ENCODE peak calls at places on chromosomes 13 and 19, in five cellular contexts. One of them, this sample, is unnamed.

GRCh38 chr19:3367572-3368440 is 1.4 kb downstream of the NFIC start:
- DNase-seq in Peyer's patch: no peak
- DNase-seq in AG09319: no peak
- DNase-seq in fibroblast of the aortic adventitia: no peak
- DNase-seq in colonic mucosa: peak
- DNase-seq in this sample: no peak

GRCh38 chr19:32646556-32646955 is 28.4 kb downstream of the ANKRD27 start:
- DNase-seq in Peyer's patch: no peak
- DNase-seq in AG09319: no peak
- DNase-seq in fibroblast of the aortic adventitia: no peak
- DNase-seq in colonic mucosa: no peak
- DNase-seq in this sample: no peak

GRCh38 chr13:95896302-95896701 is 156.9 kb downstream of the UGGT2 start:
- DNase-seq in Peyer's patch: no peak
- DNase-seq in AG09319: no peak
- DNase-seq in fibroblast of the aortic adventitia: peak
- DNase-seq in colonic mucosa: no peak
- DNase-seq in this sample: peak

GRCh38 chr19:10505583-10506229 is 2.5 kb upstream of the KEAP1 start:
- DNase-seq in Peyer's patch: peak
- DNase-seq in AG09319: no peak
- DNase-seq in fibroblast of the aortic adventitia: peak
- DNase-seq in colonic mucosa: peak
- DNase-seq in this sample: peak

GRCh38 chr19:6260912-6261636 is 18.7 kb downstream of the MLLT1 start:
- DNase-seq in Peyer's patch: no peak
- DNase-seq in AG09319: no peak
- DNase-seq in fibroblast of the aortic adventitia: no peak
- DNase-seq in colonic mucosa: no peak
- DNase-seq in this sample: no peak

GRCh38 chr13:30148171-30148754 is 159.1 kb downstream of the KATNAL1 start:
- DNase-seq in Peyer's patch: no peak
- DNase-seq in AG09319: no peak
- DNase-seq in fibroblast of the aortic adventitia: no peak
- DNase-seq in colonic mucosa: no peak
- DNase-seq in this sample: no peak

GRCh38 chr13:110492299-110493160 is 69.0 kb downstream of the RAB20 start:
- DNase-seq in Peyer's patch: no peak
- DNase-seq in AG09319: no peak
- DNase-seq in fibroblast of the aortic adventitia: no peak
- DNase-seq in colonic mucosa: no peak
- DNase-seq in this sample: no peak

GRCh38 chr19:15455996-15456395 is 6.2 kb upstream of the WIZ start:
- DNase-seq in Peyer's patch: no peak
- DNase-seq in AG09319: no peak
- DNase-seq in fibroblast of the aortic adventitia: no peak
- DNase-seq in colonic mucosa: no peak
- DNase-seq in this sample: no peak

GRCh38 chr19:31350033-31350692 is 927 bp upstream of the TSHZ3 start:
- DNase-seq in Peyer's patch: peak
- DNase-seq in AG09319: no peak
- DNase-seq in fibroblast of the aortic adventitia: no peak
- DNase-seq in colonic mucosa: no peak
- DNase-seq in this sample: peak

DNA sequence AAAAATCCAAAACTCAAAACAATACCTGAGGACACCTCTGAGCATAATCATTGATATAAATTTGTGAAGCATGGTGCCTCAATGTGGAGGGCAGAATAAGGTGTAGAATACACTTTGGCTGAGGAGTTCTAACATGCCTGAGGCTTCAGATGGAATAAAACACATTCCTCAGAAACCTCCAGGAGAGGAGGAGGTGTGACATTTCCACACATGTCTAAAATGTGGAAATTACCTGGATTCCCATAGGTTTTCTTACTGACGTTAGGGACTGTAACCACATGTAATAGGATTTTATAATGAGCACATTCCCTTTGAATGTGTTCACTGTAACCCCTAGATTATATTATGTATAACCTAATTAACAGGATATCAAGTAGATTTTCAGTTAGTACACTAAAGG is 226.1 kb downstream of the TDRD3 start:
- DNase-seq in Peyer's patch: no peak
- DNase-seq in AG09319: no peak
- DNase-seq in fibroblast of the aortic adventitia: no peak
- DNase-seq in colonic mucosa: no peak
- DNase-seq in this sample: no peak
- TF ChIP-seq CTCF in Peyer's patch: no peak
- TF ChIP-seq CTCF in AG09319: no peak
- TF ChIP-seq CTCF in fibroblast of the aortic adventitia: no peak
- TF ChIP-seq CTCF in colonic mucosa: no peak
- TF ChIP-seq CTCF in this sample: no peak

DNA sequence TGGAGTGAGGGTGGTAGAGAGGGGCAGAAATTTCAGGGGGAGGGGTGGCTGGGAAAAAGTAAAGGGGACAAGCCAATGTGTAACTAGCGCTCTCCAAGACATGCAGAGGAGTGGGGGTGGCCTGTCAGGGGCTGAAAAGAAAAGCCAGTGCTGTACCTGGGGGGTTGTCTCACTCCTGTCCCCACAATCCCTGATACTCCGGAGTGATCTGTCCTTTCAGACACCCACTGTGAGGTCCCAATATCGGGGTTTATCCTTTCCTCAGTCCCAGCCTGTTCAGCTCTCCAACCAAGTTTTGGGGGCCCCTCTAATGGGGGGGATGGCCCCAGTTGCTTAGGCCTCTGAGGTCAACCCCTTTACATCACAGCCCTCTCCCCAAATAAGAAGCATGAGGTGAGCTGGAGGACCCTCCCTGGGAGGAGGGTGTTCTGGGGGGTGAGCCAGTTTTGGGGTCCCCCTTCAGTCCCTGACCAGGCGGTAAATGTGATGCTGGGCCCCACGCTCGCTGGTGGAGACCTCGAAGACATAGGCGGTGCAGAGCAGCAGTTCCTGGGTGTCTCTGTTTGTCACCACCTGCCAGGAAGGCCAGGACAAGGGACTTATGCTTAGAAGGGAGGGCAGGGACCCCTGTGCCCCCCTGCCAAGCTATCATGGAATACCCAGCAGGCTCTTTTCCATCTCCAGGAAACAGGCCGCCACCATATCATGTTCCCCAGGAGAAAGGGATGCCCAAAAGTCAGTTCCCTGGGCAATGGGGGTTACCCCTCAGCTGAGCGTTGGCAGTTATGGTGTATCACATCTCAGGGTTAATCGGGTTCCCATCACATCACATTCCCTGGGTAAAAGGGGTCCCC is 5.9 kb downstream of the CD37 start:
- DNase-seq in Peyer's patch: peak
- DNase-seq in AG09319: no peak
- DNase-seq in fibroblast of the aortic adventitia: no peak
- DNase-seq in colonic mucosa: no peak
- DNase-seq in this sample: no peak
- TF ChIP-seq CTCF in Peyer's patch: no peak
- TF ChIP-seq CTCF in AG09319: no peak
- TF ChIP-seq CTCF in fibroblast of the aortic adventitia: no peak
- TF ChIP-seq CTCF in colonic mucosa: no peak
- TF ChIP-seq CTCF in this sample: no peak

GRCh38 chr13:24083722-24084421 is 76.6 kb upstream of the SPATA13 start:
- DNase-seq in Peyer's patch: no peak
- DNase-seq in AG09319: no peak
- DNase-seq in fibroblast of the aortic adventitia: no peak
- DNase-seq in colonic mucosa: no peak
- DNase-seq in this sample: no peak

GRCh38 chr13:24080134-24080533 is 80.4 kb upstream of the SPATA13 start:
- DNase-seq in Peyer's patch: no peak
- DNase-seq in AG09319: no peak
- DNase-seq in fibroblast of the aortic adventitia: no peak
- DNase-seq in colonic mucosa: no peak
- DNase-seq in this sample: peak

GRCh38 chr13:24085662-24086061 is 74.9 kb upstream of the SPATA13 start:
- DNase-seq in Peyer's patch: no peak
- DNase-seq in AG09319: no peak
- DNase-seq in fibroblast of the aortic adventitia: no peak
- DNase-seq in colonic mucosa: no peak
- DNase-seq in this sample: no peak

GRCh38 chr13:24083141-24083540 is 77.4 kb upstream of the SPATA13 start:
- DNase-seq in Peyer's patch: no peak
- DNase-seq in AG09319: no peak
- DNase-seq in fibroblast of the aortic adventitia: no peak
- DNase-seq in colonic mucosa: no peak
- DNase-seq in this sample: no peak

GRCh38 chr13:24081388-24081787 is 79.1 kb upstream of the SPATA13 start:
- DNase-seq in Peyer's patch: no peak
- DNase-seq in AG09319: no peak
- DNase-seq in fibroblast of the aortic adventitia: no peak
- DNase-seq in colonic mucosa: no peak
- DNase-seq in this sample: no peak
- TF ChIP-seq CTCF in Peyer's patch: no peak
- TF ChIP-seq CTCF in AG09319: no peak
- TF ChIP-seq CTCF in fibroblast of the aortic adventitia: no peak
- TF ChIP-seq CTCF in colonic mucosa: no peak
- TF ChIP-seq CTCF in this sample: no peak

DNA sequence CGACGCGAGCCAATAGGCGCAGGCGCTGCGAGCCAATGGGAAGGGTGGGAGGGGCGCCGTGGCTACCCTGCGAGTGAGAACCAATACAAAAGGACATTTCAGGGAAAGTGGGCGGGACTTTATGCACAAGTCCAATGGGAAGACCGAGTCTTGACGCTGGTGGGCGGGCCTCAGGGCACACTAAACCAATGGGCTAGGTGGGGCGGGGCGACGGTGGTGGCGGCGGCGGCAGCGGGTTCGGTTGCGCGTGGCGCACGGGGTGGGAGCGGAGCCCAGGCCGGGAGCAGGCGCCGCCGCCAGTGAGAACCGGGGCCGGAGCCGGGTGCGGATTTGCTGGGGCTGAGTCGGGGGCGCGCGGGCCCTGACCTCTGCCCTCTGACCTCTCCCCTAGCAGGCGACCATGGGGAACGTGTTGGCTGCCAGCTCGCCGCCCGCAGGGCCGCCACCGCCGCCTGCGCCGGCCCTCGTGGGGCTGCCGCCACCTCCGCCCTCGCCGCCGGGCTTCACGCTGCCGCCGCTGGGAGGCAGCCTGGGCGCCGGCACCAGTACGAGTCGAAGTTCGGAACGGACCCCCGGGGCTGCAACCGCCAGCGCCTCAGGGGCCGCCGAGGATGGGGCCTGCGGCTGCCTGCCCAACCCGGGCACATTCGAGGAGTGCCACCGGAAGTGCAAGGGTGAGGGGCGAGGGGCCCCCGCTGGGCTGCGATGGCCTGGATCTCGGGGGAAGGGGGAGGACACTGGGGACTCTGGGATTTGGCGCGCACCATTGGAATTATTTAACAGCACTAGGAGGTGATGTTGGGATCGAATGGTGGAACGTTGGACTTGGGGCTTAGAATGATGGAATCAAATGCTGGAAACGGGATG is at the start of gene TOMM40:
- DNase-seq in Peyer's patch: peak
- DNase-seq in AG09319: peak
- DNase-seq in fibroblast of the aortic adventitia: no peak
- DNase-seq in colonic mucosa: no peak
- DNase-seq in this sample: peak
- TF ChIP-seq CTCF in Peyer's patch: no peak
- TF ChIP-seq CTCF in AG09319: no peak
- TF ChIP-seq CTCF in fibroblast of the aortic adventitia: no peak
- TF ChIP-seq CTCF in colonic mucosa: no peak
- TF ChIP-seq CTCF in this sample: no peak

DNA sequence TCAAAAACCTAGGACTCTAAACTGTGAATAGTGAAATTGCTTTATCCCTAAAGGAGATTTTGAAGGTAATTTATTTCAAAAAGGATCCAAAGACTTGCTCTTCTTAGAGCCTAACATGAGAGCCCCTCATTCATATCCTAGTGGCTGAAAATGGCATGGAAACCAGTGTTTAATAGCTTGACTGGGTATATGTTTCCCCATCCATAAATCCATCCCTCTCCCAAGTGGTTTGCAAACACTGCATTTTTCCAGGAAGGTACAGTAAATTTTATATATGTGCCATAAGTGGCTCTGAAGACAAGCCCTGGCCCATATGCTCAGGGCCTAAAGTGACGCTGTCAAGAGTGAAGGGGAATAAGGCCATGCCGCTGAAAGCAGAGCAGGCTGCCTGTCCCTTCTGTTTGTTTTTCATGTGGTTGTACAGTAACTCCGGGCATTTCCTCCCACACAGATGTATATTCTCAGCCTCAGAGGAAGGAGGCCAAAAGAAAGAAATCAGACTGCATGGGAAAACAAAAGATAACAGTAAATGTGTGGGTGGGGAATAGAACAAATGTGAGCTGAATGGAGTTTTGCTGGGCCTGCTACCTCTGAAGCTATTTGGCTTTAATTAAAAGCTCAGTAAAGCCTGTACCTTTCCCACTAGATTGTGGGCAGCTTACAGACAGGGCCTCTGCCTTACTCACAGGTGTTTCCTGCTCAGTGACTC is 181.9 kb downstream of the PCDH9 start:
- DNase-seq in Peyer's patch: no peak
- DNase-seq in AG09319: no peak
- DNase-seq in fibroblast of the aortic adventitia: peak
- DNase-seq in colonic mucosa: no peak
- DNase-seq in this sample: peak
- TF ChIP-seq CTCF in Peyer's patch: no peak
- TF ChIP-seq CTCF in AG09319: no peak
- TF ChIP-seq CTCF in fibroblast of the aortic adventitia: peak
- TF ChIP-seq CTCF in colonic mucosa: no peak
- TF ChIP-seq CTCF in this sample: no peak

This sample was measured in fibroblast of villous mesenchyme.